ENCODE peak calls at places on chromosomes 12 and 14, in five cellular contexts. X is mesothelial cell of epicardium; L is cerebellar cortex; A is activated T-helper 9 cell treated with anti-CD3 and anti-CD28 coated beads, Interleukin-2, amount 50 U/mL, for 16 hours; F is anterior cingulate cortex. E is an unnamed sample.

GRCh38 chr12:80277732-80278131 is 166.3 kb upstream of the PTPRQ start:
- DNase-seq in L (no peak), A (no peak), F (no peak), X (no peak), E (no peak)

GRCh38 chr12:116698131-116698495 is 39.8 kb downstream of the SPRING1 start:
- DNase-seq in L (no peak), A (no peak), X (no peak), F (no peak), E (no peak)

GRCh38 chr12:42180990-42181611 is 36.4 kb upstream of the GXYLT1 start:
- DNase-seq in L (no peak), A (no peak), X (no peak), F (no peak), E (no peak)

GRCh38 chr12:105724651-105725050 is 394.2 kb downstream of the C12orf75 start:
- DNase-seq in A (no peak), F (no peak), L (peak; percentile 30), X (no peak), E (peak; percentile 12)

GRCh38 chr12:122064034-122064777 is 14.3 kb upstream of the MLXIP start:
- DNase-seq in A (no peak), X (peak; percentile 80), L (peak; percentile 92), F (no peak), E (no peak)

GRCh38 chr12:47410383-47410782 is 295.4 kb downstream of the RPAP3 start:
- DNase-seq in A (no peak), F (no peak), X (no peak), L (no peak), E (no peak)

GRCh38 chr12:120847392-120848157 is 56.6 kb downstream of the SPPL3 start:
- DNase-seq in F (no peak), X (no peak), L (no peak), A (no peak), E (no peak)

GRCh38 chr14:32692441-32692840 is 246.2 kb upstream of the NPAS3 start:
- DNase-seq in X (no peak), F (no peak), A (no peak), L (no peak), E (no peak)

GRCh38 chr12:24562761-24563392 is 386.0 kb downstream of the BCAT1 start:
- DNase-seq in F (no peak), A (no peak), X (peak; percentile 63), L (no peak), E (no peak)

GRCh38 chr14:54673193-54674121 is 106.5 kb downstream of the SAMD4A start:
- DNase-seq in F (no peak), X (no peak), L (peak; percentile 57), A (no peak), E (no peak)

GRCh38 chr14:105711058-105711620 is 184.8 kb downstream of the TMEM121 start:
- DNase-seq in X (no peak), A (no peak), F (no peak), L (no peak), E (no peak)

GRCh38 chr12:107320031-107320928 is 226.9 kb upstream of the CRY1 start:
- DNase-seq in L (peak; percentile 30), X (no peak), F (no peak), A (peak; percentile 74), E (no peak)

GRCh38 chr14:58824106-58824505 is 186.3 kb downstream of the DACT1 start:
- DNase-seq in L (no peak), F (no peak), A (no peak), X (no peak), E (no peak)

GRCh38 chr14:76976623-76977005 is 51.9 kb downstream of the IRF2BPL start:
- DNase-seq in X (no peak), A (no peak), F (no peak), L (no peak), E (no peak)

GRCh38 chr14:37140176-37140575 is 32.2 kb downstream of the SLC25A21 start:
- DNase-seq in X (no peak), L (no peak), A (no peak), F (no peak), E (no peak)

GRCh38 chr12:18570543-18570942 is 167.3 kb downstream of the PLCZ1 start:
- DNase-seq in F (no peak), L (no peak), A (no peak), X (no peak), E (no peak)